ENCODE peak calls at places on chromosomes 16 and 17, in seven cellular contexts. H is K562, V is transverse colon, Q is ovary, O is tibial nerve, F is A549, A is H1. J is an unnamed sample. For H3K4me1, the result is how much of the 10 kb centered on the place peaks cover.

GRCh38 chr16:85553436-85554113 is 59.5 kb upstream of the GSE1 start:
- DNase-seq in H (no peak), V (peak), Q (peak), O (no peak), F (peak), A (no peak), J (peak)

GRCh38 chr16:89037261-89038152 is 56.1 kb upstream of the ACSF3 start:
- DNase-seq in H (peak), V (no peak), Q (peak), O (no peak), F (peak), A (peak), J (no peak)

GRCh38 chr16:27382187-27382855 is 19.7 kb upstream of the IL21R start:
- DNase-seq in H (no peak), V (no peak), Q (no peak), O (no peak), F (no peak), A (no peak), J (peak)

GRCh38 chr16:59060212-59060611 is 326.1 kb upstream of the GOT2 start:
- DNase-seq in H (no peak), V (no peak), Q (no peak), O (no peak), F (peak), A (no peak), J (no peak)

GRCh38 chr17:77591231-77591785 is 367.2 kb upstream of the TNRC6C start:
- DNase-seq in H (no peak), V (peak), Q (no peak), O (no peak), F (no peak), A (no peak), J (no peak)

GRCh38 chr17:29205047-29205446 is 24.8 kb upstream of the MYO18A start:
- DNase-seq in H (no peak), V (no peak), Q (no peak), O (no peak), F (no peak), A (no peak), J (peak)

GRCh38 chr16:642189-643049 is 791 bp downstream of the MCRIP2 start:
- DNase-seq in H (peak), V (peak), Q (peak), O (no peak), F (peak), A (no peak), J (peak)

GRCh38 chr16:57406881-57407280 is 2.3 kb downstream of the CCL17 start:
- DNase-seq in H (no peak), V (no peak), Q (no peak), O (no peak), F (no peak), A (no peak), J (no peak)

GRCh38 chr16:17375388-17376304 is 95.1 kb downstream of the XYLT1 start:
- DNase-seq in H (no peak), V (no peak), Q (no peak), O (no peak), F (no peak), A (no peak), J (peak)

GRCh38 chr16:84511180-84511800 is 6.8 kb upstream of the MEAK7 start:
- DNase-seq in H (peak), V (peak), Q (peak), O (peak), F (peak), A (peak), J (peak)

GRCh38 chr17:41406205-41406604 is 8.8 kb upstream of the KRT31 start:
- DNase-seq in H (no peak), V (no peak), Q (no peak), O (no peak), F (peak), A (no peak), J (no peak)

GRCh38 chr17:59840329-59840907 is 52.3 kb downstream of the TUBD1 start:
- DNase-seq in H (no peak), V (no peak), Q (no peak), O (no peak), F (peak), A (no peak), J (no peak)

GRCh38 chr16:70746040-70746707 is 54.8 kb downstream of the VAC14 start:
- DNase-seq in H (peak), V (peak), Q (peak), O (peak), F (peak), A (no peak), J (peak)

GRCh38 chr17:81253358-81254131 is 14.4 kb downstream of the NDUFAF8 start:
- DNase-seq in H (peak), V (peak), Q (no peak), O (peak), F (peak), A (no peak), J (peak)

GRCh38 chr16:64240586-64240985 is 881.3 kb downstream of the CDH11 start:
- DNase-seq in H (no peak), V (no peak), Q (no peak), O (no peak), F (no peak), A (no peak), J (no peak)

GRCh38 chr16:87407511-87408112 is 15.5 kb downstream of the MAP1LC3B start:
- DNase-seq in H (no peak), V (peak), Q (peak), O (peak), F (no peak), A (no peak), J (peak)

GRCh38 chr17:70848785-70849184 is 679.5 kb downstream of the KCNJ2 start:
- DNase-seq in H (no peak), V (no peak), Q (no peak), O (no peak), F (no peak), A (no peak), J (no peak)

GRCh38 chr16:16144416-16144815 is 78.9 kb downstream of the ABCC6 start:
- DNase-seq in H (no peak), V (no peak), Q (no peak), O (no peak), F (no peak), A (no peak), J (no peak)

GRCh38 chr16:48576927-48577326 is 33.1 kb downstream of the N4BP1 start:
- DNase-seq in H (no peak), V (no peak), Q (no peak), O (no peak), F (peak), A (no peak), J (no peak)

GRCh38 chr17:51118330-51119195 is 2.1 kb downstream of the SPAG9 start:
- DNase-seq in H (no peak), V (peak), Q (peak), O (peak), F (peak), A (no peak), J (peak)

GRCh38 chr17:78596871-78597635 is 19.9 kb upstream of the DNAH17 start:
- DNase-seq in H (no peak), V (no peak), Q (no peak), O (no peak), F (no peak), A (no peak), J (no peak)

GRCh38 chr17:52606098-52606497 is 447.6 kb upstream of the CA10 start:
- DNase-seq in H (no peak), V (no peak), Q (no peak), O (no peak), F (no peak), A (no peak), J (no peak)

GRCh38 chr16:85479972-85480726 is 133.0 kb upstream of the GSE1 start:
- DNase-seq in H (no peak), V (peak), Q (no peak), O (no peak), F (peak), A (no peak), J (peak)

GRCh38 chr17:40910441-40910841 is 25.4 kb upstream of the KRT20 start:
- DNase-seq in H (no peak), V (no peak), Q (no peak), O (no peak), F (no peak), A (no peak), J (no peak)

GRCh38 chr17:39706921-39707337 is 7.1 kb downstream of the ERBB2 start:
- DNase-seq in H (no peak), V (peak), Q (no peak), O (no peak), F (no peak), A (no peak), J (peak)

GRCh38 chr17:19702231-19702641 is 14.1 kb downstream of the SLC47A2 start:
- DNase-seq in H (no peak), V (no peak), Q (no peak), O (no peak), F (no peak), A (no peak), J (no peak)

GRCh38 chr17:57502696-57503307 is 242.3 kb downstream of the CCDC182 start:
- DNase-seq in H (no peak), V (no peak), Q (no peak), O (no peak), F (no peak), A (no peak), J (no peak)

GRCh38 chr17:57505841-57506240 is 239.3 kb downstream of the CCDC182 start:
- DNase-seq in H (no peak), V (no peak), Q (no peak), O (no peak), F (no peak), A (no peak), J (no peak)

GRCh38 chr17:57508706-57509105 is 236.4 kb downstream of the CCDC182 start:
- DNase-seq in H (no peak), V (no peak), Q (no peak), O (no peak), F (no peak), A (no peak), J (no peak)

GRCh38 chr17:57507828-57508227 is 237.3 kb downstream of the CCDC182 start:
- DNase-seq in H (no peak), V (no peak), Q (no peak), O (no peak), F (no peak), A (no peak), J (no peak)

DNA sequence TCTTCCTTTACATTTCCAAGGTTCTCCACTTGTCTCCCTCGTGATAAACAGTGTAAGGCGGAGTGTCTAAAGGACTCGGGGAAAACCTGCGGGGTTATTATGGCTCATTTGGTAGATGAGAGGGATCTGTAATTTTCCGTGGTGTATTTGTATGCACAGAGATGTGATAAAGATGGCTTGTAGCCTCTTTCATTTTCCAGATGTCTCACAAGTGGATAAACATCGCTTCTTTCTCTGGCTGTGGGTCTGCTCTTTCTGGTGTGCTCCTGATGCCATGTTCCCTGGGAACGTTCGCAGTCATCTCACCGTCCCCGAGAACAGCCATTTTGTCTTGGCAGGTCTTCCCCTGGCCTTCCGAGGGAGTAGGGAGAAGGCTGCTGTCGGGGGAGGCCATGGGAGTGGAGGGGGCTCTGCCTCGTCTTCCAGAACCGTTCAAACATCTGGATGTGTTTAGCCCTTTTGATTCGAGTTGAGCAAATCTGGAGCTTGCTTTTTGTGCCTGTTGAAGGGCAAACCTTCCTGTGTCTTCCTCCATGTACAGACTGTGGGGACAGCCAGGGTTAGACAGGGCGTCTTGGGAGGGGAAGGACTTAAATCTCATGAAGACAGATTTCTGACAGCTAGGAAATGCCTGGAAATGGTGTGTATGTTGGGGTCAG is 238.7 kb downstream of the CCDC182 start:
- DNase-seq in H (no peak), V (no peak), Q (no peak), O (no peak), F (no peak), A (no peak), J (no peak)
- TF ChIP-seq POLR2A in H (no peak), V (no peak), Q (no peak), O (no peak), F (no peak), A (no peak), J (no peak)

GRCh38 chr17:76501018-76501826 is at the start of gene RHBDF2:
- DNase-seq in H (peak), V (peak), Q (peak), O (peak), F (peak), A (peak), J (peak)

GRCh38 chr17:76506408-76507328 is 5.4 kb upstream of the RHBDF2 start:
- DNase-seq in H (peak), V (peak), Q (peak), O (peak), F (peak), A (peak), J (peak)

GRCh38 chr17:76501827-76502307 is 644 bp upstream of the RHBDF2 start:
- DNase-seq in H (peak), V (no peak), Q (peak), O (no peak), F (no peak), A (no peak), J (peak)

GRCh38 chr17:76502326-76503211 is 1.3 kb upstream of the RHBDF2 start:
- DNase-seq in H (no peak), V (no peak), Q (no peak), O (no peak), F (no peak), A (no peak), J (peak)

DNA sequence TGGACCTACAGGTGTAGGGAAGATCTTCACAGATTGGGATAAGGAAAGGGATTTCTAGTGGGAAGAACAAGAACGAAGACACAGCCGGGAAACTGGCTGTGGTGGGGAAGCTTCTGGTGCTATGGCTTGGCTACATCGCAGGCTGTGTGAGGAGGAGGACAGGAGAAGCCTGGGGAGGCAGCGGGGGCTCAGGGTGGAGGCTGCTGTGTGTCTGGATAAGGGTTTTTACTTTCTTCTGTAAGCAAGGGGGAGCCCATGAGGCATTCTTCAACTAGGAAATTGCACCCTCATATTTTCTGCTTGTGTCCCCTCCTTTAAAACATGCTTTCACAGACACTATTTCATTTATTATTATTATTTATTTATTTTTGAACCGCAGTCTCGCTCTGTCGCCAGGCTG is 2.9 kb upstream of the RHBDF2 start:
- DNase-seq in H (peak), V (no peak), Q (no peak), O (no peak), F (no peak), A (no peak), J (no peak)
- H3K4me1 ChIP-seq in H (under half), V (under half), Q (under half), O (under half), F (under half), A (under half), J (under half)

GRCh38 chr16:11407047-11407982 is 62.1 kb downstream of the RMI2 start:
- DNase-seq in H (peak), V (peak), Q (no peak), O (peak), F (peak), A (no peak), J (peak)
- TF ChIP-seq EP300 in H (no peak), V (no peak), Q (no peak), O (no peak), F (no peak), A (no peak), J (no peak)

DNA sequence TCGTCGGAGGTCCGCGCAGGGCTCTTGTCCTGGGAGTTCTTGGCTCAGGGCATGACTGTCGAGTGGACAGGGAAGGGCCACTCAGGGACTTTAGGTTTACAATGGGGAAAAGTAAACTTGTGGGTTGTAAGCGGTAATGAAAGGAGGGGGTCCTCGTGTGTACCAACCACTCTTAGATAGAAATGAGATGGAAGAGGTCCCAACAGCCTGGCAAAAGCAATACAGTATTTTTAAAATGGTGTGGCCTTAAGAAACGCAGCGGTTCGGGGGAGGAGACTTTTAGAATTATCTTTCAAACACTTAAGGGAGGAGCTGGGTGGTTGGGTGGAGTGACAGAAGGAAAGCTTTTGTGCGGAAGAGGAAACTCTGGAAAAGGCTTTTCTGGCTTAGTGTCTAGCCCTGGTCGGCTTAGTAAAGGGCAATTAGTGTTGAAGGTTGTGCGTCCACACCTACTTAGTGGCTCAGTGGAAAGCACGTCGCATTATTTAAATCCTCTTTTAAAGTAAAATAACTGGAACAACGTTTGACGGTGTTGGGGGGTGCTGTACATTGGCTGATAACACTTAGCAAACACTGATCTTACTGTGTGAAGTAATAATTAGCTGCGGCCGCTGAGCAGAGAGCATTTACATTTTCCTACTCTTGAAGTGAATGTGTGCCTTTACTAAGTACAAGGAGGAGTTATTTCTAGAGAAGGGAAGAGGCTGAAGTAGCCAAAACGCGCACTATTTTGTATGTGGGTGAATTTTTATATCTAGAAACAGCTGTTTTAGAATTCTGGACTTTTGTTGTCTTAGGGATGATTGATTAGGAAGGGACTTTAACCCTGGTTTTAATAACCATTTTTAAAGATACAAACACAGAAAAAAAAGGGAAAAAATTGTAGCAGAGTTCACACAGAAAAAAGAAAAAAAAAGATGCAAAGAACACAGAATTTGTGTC is 1.0 kb downstream of the WSB1 start:
- DNase-seq in H (peak), V (peak), Q (no peak), O (peak), F (peak), A (no peak), J (peak)
- TF ChIP-seq POLR2A in H (no peak), V (peak), Q (peak), O (peak), F (no peak), A (no peak), J (no peak)